ENCODE peak calls at places on chromosomes 11 and 22, in eight cellular contexts. U, B, L, I, D, Y, Z and R are unnamed samples.

GRCh38 chr11:18312663-18313420 is 9.1 kb downstream of the HPS5 start:
- DNase-seq in Z (no peak), D (no peak), U (peak; percentile 81), L (no peak), Y (no peak), I (no peak), B (no peak), R (no peak)

GRCh38 chr11:83020942-83021779 is 50.5 kb downstream of the RAB30 start:
- DNase-seq in U (no peak), I (no peak), D (no peak), Y (no peak), B (no peak), L (no peak), Z (no peak), R (no peak)

GRCh38 chr22:37244114-37244921 is at the start of gene RAC2:
- DNase-seq in I (peak; percentile 87), Y (no peak), L (peak; percentile 88), Z (peak; percentile 69), U (peak; percentile 91), D (no peak), B (no peak), R (peak; percentile 45)

GRCh38 chr11:1546536-1547466 is 25.3 kb downstream of the DUSP8 start:
- DNase-seq in Z (no peak), Y (no peak), I (peak; percentile 46), L (peak; percentile 60), B (peak; percentile 46), U (peak; percentile 25), D (peak; percentile 54), R (no peak)

GRCh38 chr11:82854242-82854641 is 46.0 kb downstream of the PRCP start:
- DNase-seq in U (no peak), I (no peak), Y (no peak), L (no peak), D (no peak), B (no peak), Z (no peak), R (no peak)

GRCh38 chr11:129779342-129779741 is 36.3 kb upstream of the TMEM45B start:
- DNase-seq in Y (no peak), D (no peak), L (no peak), Z (no peak), B (no peak), I (no peak), U (no peak), R (no peak)

GRCh38 chr11:95415837-95416288 is 184.9 kb upstream of the SESN3 start:
- DNase-seq in I (no peak), D (no peak), Z (no peak), U (no peak), B (no peak), L (peak; percentile 14), Y (no peak), R (no peak)

GRCh38 chr11:3203221-3204043 is 15.2 kb downstream of the MRGPRG start:
- DNase-seq in U (peak; percentile 36), B (no peak), D (no peak), I (no peak), Z (no peak), Y (no peak), L (no peak), R (no peak)

GRCh38 chr11:121928597-121929580 is 187.1 kb downstream of the BLID start:
- DNase-seq in L (no peak), Z (no peak), B (peak; percentile 26), I (no peak), U (no peak), D (no peak), Y (no peak), R (no peak)

GRCh38 chr22:17120281-17120680 is 879 bp downstream of the TMEM121B start:
- DNase-seq in B (peak; percentile 59), L (peak; percentile 19), I (peak; percentile 46), U (peak; percentile 50), Y (peak; percentile 79), Z (no peak), D (no peak), R (no peak)

GRCh38 chr11:82733444-82734119 is at the start of gene FAM181B:
- DNase-seq in B (peak; percentile 70), U (peak; percentile 27), Y (peak; percentile 82), D (peak; percentile 94), I (peak; percentile 38), Z (no peak), L (peak; percentile 28), R (peak; percentile 37)

GRCh38 chr11:2224254-2224653 is 46.1 kb downstream of the ASCL2 start:
- DNase-seq in B (no peak), Y (no peak), Z (no peak), U (no peak), L (no peak), D (no peak), I (no peak), R (no peak)